ENCODE peak calls at places on chromosome 14, in five cellular contexts. J, I, P, X and H are unnamed samples.
A peak's percentile ranks its signal among the peaks of the same experiment; 100 is the strongest.

GRCh38 chr14:96304956-96305355 is 48.9 kb downstream of the BDKRB1 start:
- DNase-seq in X (no peak), P (no peak), I (no peak), J (peak; percentile 42), H (no peak)

GRCh38 chr14:97441740-97442362 is 644.7 kb downstream of the VRK1 start:
- DNase-seq in X (no peak), I (no peak), P (no peak), J (no peak), H (no peak)

GRCh38 chr14:85991156-85991555 is 461.2 kb downstream of the FLRT2 start:
- DNase-seq in P (no peak), I (no peak), X (no peak), J (no peak), H (no peak)

GRCh38 chr14:92459479-92460421 is 53.8 kb upstream of the RIN3 start:
- DNase-seq in P (peak; percentile 57), J (peak; percentile 70), X (no peak), I (no peak), H (no peak)

GRCh38 chr14:72756967-72757366 is 136.9 kb downstream of the DPF3 start:
- DNase-seq in I (no peak), P (peak; percentile 9), X (no peak), J (no peak), H (no peak)

GRCh38 chr14:61280526-61281185 is 482 bp downstream of the TMEM30B start:
- DNase-seq in I (peak; percentile 72), J (peak; percentile 76), P (peak; percentile 66), X (no peak), H (no peak)

GRCh38 chr14:33676135-33676566 is 274.7 kb downstream of the EGLN3 start:
- DNase-seq in X (no peak), I (peak; percentile 47), P (no peak), J (peak; percentile 46), H (peak; percentile 23)

GRCh38 chr14:66610154-66610563 is 102.2 kb downstream of the GPHN start:
- DNase-seq in J (no peak), X (no peak), I (no peak), P (no peak), H (no peak)

GRCh38 chr14:99026471-99026870 is 245.5 kb downstream of the BCL11B start:
- DNase-seq in P (no peak), J (no peak), X (no peak), I (no peak), H (no peak)

GRCh38 chr14:23402296-23403138 is 5.6 kb downstream of the MYH6 start:
- DNase-seq in J (no peak), P (no peak), X (no peak), I (no peak), H (no peak)

GRCh38 chr14:41146391-41146790 is 460.3 kb upstream of the LRFN5 start:
- DNase-seq in P (no peak), J (no peak), X (no peak), I (no peak), H (no peak)

GRCh38 chr14:104126753-104127152 is 11.6 kb upstream of the KIF26A start:
- DNase-seq in I (no peak), J (no peak), P (no peak), X (no peak), H (no peak)

GRCh38 chr14:104112113-104112505 is 26.3 kb upstream of the KIF26A start:
- DNase-seq in I (no peak), J (no peak), X (no peak), P (no peak), H (no peak)

GRCh38 chr14:31172084-31172483 is 35.5 kb downstream of the HECTD1 start:
- DNase-seq in I (no peak), P (no peak), J (no peak), X (no peak), H (no peak)

GRCh38 chr14:53304726-53305381 is 151.7 kb upstream of the DDHD1 start:
- DNase-seq in X (peak; percentile 34), I (no peak), P (no peak), J (no peak), H (no peak)

GRCh38 chr14:101290681-101291080 is 270.6 kb upstream of the DIO3 start:
- DNase-seq in P (no peak), I (no peak), X (no peak), J (no peak), H (no peak)

GRCh38 chr14:69861170-69861569 is 18.0 kb upstream of the SMOC1 start:
- DNase-seq in I (no peak), J (no peak), X (no peak), P (no peak), H (no peak)

GRCh38 chr14:69059658-69060648 is 80.9 kb upstream of the ACTN1 start:
- DNase-seq in P (peak; percentile 87), I (no peak), J (no peak), X (peak; percentile 99), H (no peak)

GRCh38 chr14:80055912-80056801 is 155.1 kb downstream of the DIO2 start:
- DNase-seq in P (no peak), X (no peak), J (peak; percentile 53), I (peak; percentile 11), H (peak; percentile 2)

GRCh38 chr14:93112891-93113677 is 2.6 kb downstream of the ITPK1 start:
- DNase-seq in I (peak; percentile 85), J (peak; percentile 77), P (peak; percentile 91), X (no peak), H (peak; percentile 63)

GRCh38 chr14:34465069-34465859 is 3.2 kb upstream of the SPTSSA start:
- DNase-seq in I (no peak), X (no peak), P (no peak), J (no peak), H (no peak)

GRCh38 chr14:103207038-103207403 is 83.8 kb downstream of the TNFAIP2 start:
- DNase-seq in I (peak; percentile 12), J (no peak), P (peak; percentile 88), X (no peak), H (peak; percentile 72)

GRCh38 chr14:90419200-90419599 is 22.4 kb downstream of the CALM1 start:
- DNase-seq in I (no peak), J (peak; percentile 27), P (peak; percentile 87), X (peak; percentile 80), H (no peak)